ENCODE peak calls at places on chromosomes 4 and X, in eight cellular contexts. W, A, B, I, F, P, H and T are unnamed samples.

GRCh38 chrX:88438209-88438608 is 308.8 kb upstream of the CPXCR1 start:
- DNase-seq in W (no peak), A (no peak), B (no peak), I (no peak), F (no peak), P (no peak), H (no peak), T (no peak)

GRCh38 chrX:72716766-72717165 is 2.7 kb upstream of the PHKA1 start:
- DNase-seq in W (no peak), A (no peak), B (no peak), I (no peak), F (no peak), P (no peak), H (no peak), T (no peak)

GRCh38 chrX:153400146-153401132 is 711 bp downstream of the PNMA6E start:
- DNase-seq in W (no peak), A (peak), B (peak), I (no peak), F (no peak), P (no peak), H (peak), T (no peak)

GRCh38 chr4:70515342-70516245 is 2.8 kb upstream of the AMTN start:
- DNase-seq in W (no peak), A (no peak), B (no peak), I (no peak), F (no peak), P (peak), H (no peak), T (no peak)

GRCh38 chrX:9995855-9996339 is 28.7 kb downstream of the CLDN34 start:
- DNase-seq in W (no peak), A (peak), B (peak), I (peak), F (peak), P (peak), H (peak), T (no peak)

GRCh38 chr4:148152868-148153630 is 289.2 kb downstream of the NR3C2 start:
- DNase-seq in W (no peak), A (no peak), B (no peak), I (no peak), F (no peak), P (no peak), H (peak), T (no peak)

GRCh38 chrX:108726748-108727147 is 9.6 kb downstream of the IRS4 start:
- DNase-seq in W (no peak), A (no peak), B (no peak), I (no peak), F (no peak), P (no peak), H (no peak), T (no peak)

GRCh38 chr4:675980-676870 is 1.9 kb downstream of the MYL5 start:
- DNase-seq in W (no peak), A (no peak), B (no peak), I (no peak), F (no peak), P (no peak), H (no peak), T (no peak)

GRCh38 chrX:15525664-15526416 is 25.2 kb downstream of the BMX start:
- DNase-seq in W (no peak), A (no peak), B (no peak), I (no peak), F (no peak), P (no peak), H (no peak), T (no peak)

GRCh38 chrX:107978707-107979307 is 3.4 kb downstream of the TEX13B start:
- DNase-seq in W (no peak), A (no peak), B (peak), I (no peak), F (peak), P (peak), H (peak), T (no peak)

GRCh38 chr4:40388248-40388647 is 53.1 kb downstream of the CHRNA9 start:
- DNase-seq in W (no peak), A (no peak), B (no peak), I (no peak), F (no peak), P (no peak), H (peak), T (no peak)

DNA sequence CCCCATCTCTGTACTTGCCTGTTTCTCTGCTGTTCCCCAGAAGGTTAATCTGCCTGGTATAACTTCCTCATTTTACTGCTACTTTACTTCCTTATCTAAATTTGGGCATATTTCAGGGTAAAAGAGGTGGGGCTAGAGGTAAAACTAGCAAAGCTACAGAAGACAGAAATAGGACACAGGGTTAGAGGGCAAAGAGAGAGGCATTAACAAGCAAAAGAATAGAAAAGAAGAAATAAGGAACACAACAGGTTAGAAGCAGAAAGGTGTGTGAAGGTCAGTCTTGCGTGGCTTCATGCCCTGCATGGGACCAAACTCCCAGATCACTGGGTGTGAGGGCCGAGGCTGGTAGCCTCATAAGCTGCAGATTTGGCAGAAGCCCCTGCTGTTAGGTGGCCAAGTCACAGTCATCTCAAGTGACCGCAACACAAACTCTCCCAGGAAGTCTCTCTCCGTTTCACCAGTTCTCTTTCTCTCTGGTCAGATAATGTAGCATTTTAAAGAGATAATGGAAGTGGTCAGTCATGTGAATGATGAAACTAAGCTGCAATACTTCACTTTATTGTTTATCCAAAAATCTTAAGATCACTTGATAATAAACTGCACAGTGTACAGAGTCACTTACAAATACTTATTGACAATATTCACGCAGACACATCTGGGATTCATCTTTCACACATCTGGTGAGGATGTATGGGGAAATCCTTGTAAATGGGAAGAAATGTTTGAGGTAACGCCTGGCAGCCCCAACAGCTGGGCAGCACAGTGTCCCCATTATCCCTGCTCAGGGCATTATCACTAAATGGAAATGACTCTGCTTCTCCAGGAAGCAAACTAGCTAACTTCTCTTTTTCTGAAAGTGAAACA is 16.4 kb downstream of the TMEM154 start:
- DNase-seq in W (no peak), A (peak), B (peak), I (no peak), F (no peak), P (no peak), H (no peak), T (no peak)
- H3K4me3 ChIP-seq in W (no peak), A (peak), B (no peak), I (no peak), F (no peak), P (no peak), H (no peak), T (no peak)

GRCh38 chrX:36963069-36963808 is 44.9 kb upstream of the FAM47C start:
- DNase-seq in W (no peak), A (no peak), B (no peak), I (no peak), F (no peak), P (no peak), H (no peak), T (no peak)
- H3K4me3 ChIP-seq in W (no peak), A (no peak), B (peak), I (no peak), F (no peak), P (no peak), H (peak), T (no peak)

DNA sequence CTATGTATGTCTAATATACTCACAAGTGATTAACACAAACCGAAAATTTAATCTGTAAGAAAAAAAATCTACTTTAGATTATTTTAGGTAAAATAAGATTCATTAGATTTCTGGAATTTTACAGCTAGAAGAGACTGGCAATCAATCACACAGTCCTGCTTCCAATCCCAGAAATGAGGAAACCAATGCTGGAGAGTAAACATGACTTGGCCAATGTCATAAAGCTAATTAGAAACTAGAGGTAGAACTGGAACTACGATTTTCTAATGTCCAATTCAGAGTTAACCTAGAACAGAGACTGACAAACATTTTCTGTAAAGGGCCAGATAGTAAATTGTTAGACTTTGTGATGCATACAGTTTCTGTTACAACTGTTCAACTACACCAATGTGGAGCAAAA is 123.6 kb downstream of the CORIN start:
- DNase-seq in W (no peak), A (no peak), B (no peak), I (no peak), F (no peak), P (no peak), H (no peak), T (no peak)
- H3K4me3 ChIP-seq in W (no peak), A (no peak), B (no peak), I (no peak), F (no peak), P (no peak), H (no peak), T (no peak)

GRCh38 chr4:172708184-172708583 is 460.4 kb upstream of the GALNT7 start:
- DNase-seq in W (no peak), A (no peak), B (no peak), I (no peak), F (peak), P (no peak), H (no peak), T (no peak)
- H3K4me3 ChIP-seq in W (no peak), A (no peak), B (no peak), I (no peak), F (no peak), P (no peak), H (no peak), T (no peak)

GRCh38 chr4:91228659-91229058 is 1075.1 kb upstream of the GRID2 start:
- DNase-seq in W (no peak), A (no peak), B (no peak), I (no peak), F (no peak), P (no peak), H (no peak), T (no peak)
- H3K4me3 ChIP-seq in W (no peak), A (no peak), B (no peak), I (no peak), F (no peak), P (no peak), H (no peak), T (no peak)